ENCODE peak calls at places on chromosome 20, in six cellular contexts. One of them, this sample, is unnamed.

GRCh38 chr20:1813101-1813529 is 82.1 kb upstream of the SIRPA start:
- DNase-seq in GM23248: peak; percentile 93
- DNase-seq in CD8-positive, alpha-beta T cell: no peak
- DNase-seq in uterus: peak; percentile 57
- DNase-seq in spleen: no peak
- DNase-seq in heart right ventricle: peak; percentile 75
- DNase-seq in this sample: no peak

GRCh38 chr20:10131612-10132345 is 86.9 kb upstream of the SNAP25 start:
- DNase-seq in uterus: peak; percentile 25
- DNase-seq in spleen: no peak
- DNase-seq in heart right ventricle: peak; percentile 63
- DNase-seq in GM23248: peak; percentile 69
- DNase-seq in CD8-positive, alpha-beta T cell: no peak
- DNase-seq in this sample: no peak

GRCh38 chr20:63321148-63321831 is 28.3 kb downstream of the COL20A1 start:
- DNase-seq in CD8-positive, alpha-beta T cell: no peak
- DNase-seq in spleen: peak; percentile 72
- DNase-seq in heart right ventricle: peak; percentile 57
- DNase-seq in uterus: no peak
- DNase-seq in GM23248: peak; percentile 77
- DNase-seq in this sample: no peak

GRCh38 chr20:25005220-25005619 is 12.7 kb upstream of the APMAP start:
- DNase-seq in spleen: no peak
- DNase-seq in heart right ventricle: peak; percentile 34
- DNase-seq in CD8-positive, alpha-beta T cell: no peak
- DNase-seq in GM23248: peak; percentile 31
- DNase-seq in uterus: peak; percentile 70
- DNase-seq in this sample: no peak

GRCh38 chr20:32984196-32984595 is 20.0 kb downstream of the SUN5 start:
- DNase-seq in CD8-positive, alpha-beta T cell: no peak
- DNase-seq in spleen: peak; percentile 34
- DNase-seq in GM23248: peak; percentile 18
- DNase-seq in uterus: no peak
- DNase-seq in heart right ventricle: no peak
- DNase-seq in this sample: no peak

GRCh38 chr20:6993526-6993925 is 226.0 kb downstream of the BMP2 start:
- DNase-seq in spleen: no peak
- DNase-seq in heart right ventricle: no peak
- DNase-seq in uterus: no peak
- DNase-seq in GM23248: peak; percentile 17
- DNase-seq in CD8-positive, alpha-beta T cell: no peak
- DNase-seq in this sample: no peak

GRCh38 chr20:2874456-2874855 is 1.2 kb downstream of the PTPRA start:
- DNase-seq in CD8-positive, alpha-beta T cell: no peak
- DNase-seq in heart right ventricle: no peak
- DNase-seq in uterus: no peak
- DNase-seq in GM23248: peak; percentile 51
- DNase-seq in spleen: no peak
- DNase-seq in this sample: no peak

GRCh38 chr20:35953411-35954199 is 697 bp downstream of the SCAND1 start:
- DNase-seq in GM23248: peak; percentile 76
- DNase-seq in spleen: peak; percentile 95
- DNase-seq in CD8-positive, alpha-beta T cell: peak; percentile 76
- DNase-seq in uterus: no peak
- DNase-seq in heart right ventricle: peak; percentile 48
- DNase-seq in this sample: peak; percentile 66

GRCh38 chr20:51419236-51419635 is 123.3 kb downstream of the NFATC2 start:
- DNase-seq in heart right ventricle: no peak
- DNase-seq in uterus: no peak
- DNase-seq in spleen: no peak
- DNase-seq in GM23248: no peak
- DNase-seq in CD8-positive, alpha-beta T cell: no peak
- DNase-seq in this sample: no peak

GRCh38 chr20:48818481-48818987 is 9.3 kb downstream of the PREX1 start:
- DNase-seq in uterus: no peak
- DNase-seq in CD8-positive, alpha-beta T cell: peak; percentile 61
- DNase-seq in GM23248: no peak
- DNase-seq in heart right ventricle: no peak
- DNase-seq in spleen: peak; percentile 86
- DNase-seq in this sample: no peak

GRCh38 chr20:10812738-10813327 is 139.0 kb upstream of the JAG1 start:
- DNase-seq in GM23248: no peak
- DNase-seq in uterus: no peak
- DNase-seq in spleen: no peak
- DNase-seq in heart right ventricle: no peak
- DNase-seq in CD8-positive, alpha-beta T cell: no peak
- DNase-seq in this sample: no peak

GRCh38 chr20:12577213-12577612 is 431.6 kb upstream of the SPTLC3 start:
- DNase-seq in GM23248: no peak
- DNase-seq in uterus: no peak
- DNase-seq in CD8-positive, alpha-beta T cell: no peak
- DNase-seq in heart right ventricle: no peak
- DNase-seq in spleen: no peak
- DNase-seq in this sample: no peak

GRCh38 chr20:48406462-48407235 is 421.1 kb downstream of the PREX1 start:
- DNase-seq in CD8-positive, alpha-beta T cell: no peak
- DNase-seq in spleen: no peak
- DNase-seq in uterus: no peak
- DNase-seq in heart right ventricle: no peak
- DNase-seq in GM23248: no peak
- DNase-seq in this sample: no peak

GRCh38 chr20:21302645-21303060 is 478 bp upstream of the XRN2 start:
- DNase-seq in uterus: no peak
- DNase-seq in CD8-positive, alpha-beta T cell: no peak
- DNase-seq in spleen: no peak
- DNase-seq in heart right ventricle: no peak
- DNase-seq in GM23248: no peak
- DNase-seq in this sample: no peak

DNA sequence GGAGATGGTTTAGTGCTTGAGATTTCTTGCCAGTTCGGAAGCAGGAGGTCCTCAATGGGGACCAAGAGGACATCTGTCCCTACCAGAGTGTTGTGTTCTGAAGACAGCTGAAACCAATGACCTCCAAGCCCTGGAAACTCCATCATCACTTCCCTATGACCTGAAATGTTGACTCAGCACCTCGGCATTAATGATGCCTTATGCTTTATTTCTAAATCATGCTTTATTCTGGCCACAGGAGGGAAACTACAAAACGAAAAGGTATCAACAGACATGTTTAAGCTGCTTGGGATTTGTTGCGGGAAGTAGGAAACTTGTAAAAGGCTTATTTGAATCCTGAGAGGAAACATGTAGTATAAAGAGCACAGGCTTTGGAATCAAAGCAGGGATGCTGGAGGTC is 389.1 kb upstream of the CHD6 start:
- DNase-seq in heart right ventricle: no peak
- DNase-seq in CD8-positive, alpha-beta T cell: no peak
- DNase-seq in spleen: no peak
- DNase-seq in GM23248: no peak
- DNase-seq in uterus: no peak
- DNase-seq in this sample: no peak
- H3K9me3 ChIP-seq in heart right ventricle: peaks cover 11% of the 10 kb centered on the region
- H3K9me3 ChIP-seq in CD8-positive, alpha-beta T cell: no peaks in the 10 kb centered on the region
- H3K9me3 ChIP-seq in spleen: peaks cover 20% of the 10 kb centered on the region
- H3K9me3 ChIP-seq in GM23248: no peaks in the 10 kb centered on the region
- H3K9me3 ChIP-seq in uterus: no peaks in the 10 kb centered on the region
- H3K9me3 ChIP-seq in this sample: no peaks in the 10 kb centered on the region

GRCh38 chr20:42649716-42650115 is 540.0 kb downstream of the PTPRT start:
- DNase-seq in uterus: no peak
- DNase-seq in GM23248: no peak
- DNase-seq in spleen: no peak
- DNase-seq in CD8-positive, alpha-beta T cell: no peak
- DNase-seq in heart right ventricle: no peak
- DNase-seq in this sample: no peak
- H3K9me3 ChIP-seq in uterus: no peaks in the 10 kb centered on the region
- H3K9me3 ChIP-seq in GM23248: no peaks in the 10 kb centered on the region
- H3K9me3 ChIP-seq in spleen: no peaks in the 10 kb centered on the region
- H3K9me3 ChIP-seq in CD8-positive, alpha-beta T cell: no peaks in the 10 kb centered on the region
- H3K9me3 ChIP-seq in heart right ventricle: no peaks in the 10 kb centered on the region
- H3K9me3 ChIP-seq in this sample: no peaks in the 10 kb centered on the region

DNA sequence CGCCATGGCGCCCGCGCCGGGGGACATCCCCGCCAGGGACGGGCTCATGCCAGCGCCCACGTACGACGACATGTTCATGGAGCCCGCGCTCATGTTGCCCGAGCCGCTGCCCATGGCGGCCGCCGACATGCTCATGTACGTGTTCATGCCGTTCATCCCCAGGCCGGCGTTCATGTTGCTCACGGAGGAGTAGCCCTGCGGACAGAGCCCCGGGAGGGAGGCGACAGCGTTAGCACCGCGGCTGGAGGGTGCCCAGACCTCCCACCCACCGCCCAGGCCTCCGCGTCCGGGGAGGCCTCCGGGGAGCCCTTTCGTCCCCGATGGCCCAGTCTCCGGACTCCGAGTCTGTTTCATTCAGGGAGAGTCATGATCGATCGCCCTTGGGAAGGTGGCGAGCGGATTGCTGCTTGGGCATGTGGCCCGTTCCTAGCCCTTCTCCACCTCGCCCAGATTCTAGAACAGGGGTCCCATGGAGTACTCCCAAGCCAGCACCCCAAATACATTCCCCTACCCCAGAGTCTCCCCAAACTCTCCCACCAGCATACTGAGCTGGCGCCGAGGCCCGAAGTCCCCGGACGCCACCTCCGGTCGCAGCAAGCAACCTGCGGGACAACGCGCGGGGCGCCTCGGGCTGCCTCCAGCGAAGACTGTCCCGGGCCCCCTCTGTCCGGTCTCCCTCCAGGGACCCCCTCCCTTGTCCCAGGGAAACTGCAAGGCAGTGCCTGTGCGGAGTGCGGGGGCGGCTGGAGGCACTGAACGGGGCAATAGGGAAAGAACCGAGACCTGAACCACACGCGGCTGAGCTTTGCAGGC is 1.2 kb downstream of the FOXA2 start:
- DNase-seq in GM23248: peak; percentile 17
- DNase-seq in CD8-positive, alpha-beta T cell: no peak
- DNase-seq in uterus: no peak
- DNase-seq in spleen: no peak
- DNase-seq in heart right ventricle: no peak
- DNase-seq in this sample: no peak
- H3K9me3 ChIP-seq in GM23248: no peaks in the 10 kb centered on the region
- H3K9me3 ChIP-seq in CD8-positive, alpha-beta T cell: no peaks in the 10 kb centered on the region
- H3K9me3 ChIP-seq in uterus: no peaks in the 10 kb centered on the region
- H3K9me3 ChIP-seq in spleen: peaks cover 3% of the 10 kb centered on the region
- H3K9me3 ChIP-seq in heart right ventricle: no peaks in the 10 kb centered on the region
- H3K9me3 ChIP-seq in this sample: no peaks in the 10 kb centered on the region

GRCh38 chr20:62104234-62104789 is 18.0 kb upstream of the LSM14B start:
- DNase-seq in CD8-positive, alpha-beta T cell: no peak
- DNase-seq in GM23248: no peak
- DNase-seq in uterus: no peak
- DNase-seq in spleen: no peak
- DNase-seq in heart right ventricle: no peak
- DNase-seq in this sample: no peak
- H3K9me3 ChIP-seq in CD8-positive, alpha-beta T cell: peaks cover 31% of the 10 kb centered on the region
- H3K9me3 ChIP-seq in GM23248: no peaks in the 10 kb centered on the region
- H3K9me3 ChIP-seq in uterus: no peaks in the 10 kb centered on the region
- H3K9me3 ChIP-seq in spleen: peaks cover 95% of the 10 kb centered on the region
- H3K9me3 ChIP-seq in heart right ventricle: peaks cover 69% of the 10 kb centered on the region
- H3K9me3 ChIP-seq in this sample: no peaks in the 10 kb centered on the region

DNA sequence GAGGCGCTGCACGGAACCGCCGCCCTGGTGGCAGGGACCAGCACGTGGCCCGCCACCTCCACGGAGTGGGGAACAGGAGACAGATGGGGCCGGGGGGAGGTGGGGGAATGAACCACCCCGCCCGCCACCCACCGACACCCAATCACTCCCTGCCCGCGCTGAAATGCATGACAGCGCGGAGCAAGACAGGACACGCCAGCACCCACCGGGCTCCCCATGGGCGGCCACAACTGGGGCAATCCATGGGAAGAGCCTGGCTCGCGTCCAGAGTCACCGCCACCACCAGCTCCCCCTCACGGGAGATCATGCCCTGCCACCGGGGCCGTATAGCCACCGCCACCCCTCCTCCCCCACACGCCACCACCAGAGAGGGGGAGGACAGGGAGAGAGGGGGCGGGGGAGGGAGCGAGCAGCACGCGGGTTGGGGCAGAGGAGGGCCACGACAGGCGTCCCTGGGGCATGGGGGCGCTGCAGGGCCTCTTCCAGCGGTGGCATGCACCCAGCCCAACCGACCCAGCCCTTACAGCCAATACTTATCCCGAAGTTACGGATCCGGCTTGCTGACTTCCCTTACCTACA is 744.3 kb upstream of the DEFB115 start:
- DNase-seq in uterus: no peak
- DNase-seq in heart right ventricle: no peak
- DNase-seq in GM23248: no peak
- DNase-seq in CD8-positive, alpha-beta T cell: no peak
- DNase-seq in spleen: no peak
- DNase-seq in this sample: no peak
- H3K9me3 ChIP-seq in uterus: no peaks in the 10 kb centered on the region
- H3K9me3 ChIP-seq in heart right ventricle: peaks cover 47% of the 10 kb centered on the region
- H3K9me3 ChIP-seq in GM23248: no peaks in the 10 kb centered on the region
- H3K9me3 ChIP-seq in CD8-positive, alpha-beta T cell: no peaks in the 10 kb centered on the region
- H3K9me3 ChIP-seq in spleen: peaks cover 41% of the 10 kb centered on the region
- H3K9me3 ChIP-seq in this sample: no peaks in the 10 kb centered on the region

GRCh38 chr20:15546624-15547023 is 1026.6 kb downstream of the KIF16B start:
- DNase-seq in spleen: no peak
- DNase-seq in GM23248: no peak
- DNase-seq in CD8-positive, alpha-beta T cell: no peak
- DNase-seq in uterus: no peak
- DNase-seq in heart right ventricle: no peak
- DNase-seq in this sample: no peak
- H3K9me3 ChIP-seq in spleen: peaks cover 15% of the 10 kb centered on the region
- H3K9me3 ChIP-seq in GM23248: no peaks in the 10 kb centered on the region
- H3K9me3 ChIP-seq in CD8-positive, alpha-beta T cell: no peaks in the 10 kb centered on the region
- H3K9me3 ChIP-seq in uterus: no peaks in the 10 kb centered on the region
- H3K9me3 ChIP-seq in heart right ventricle: peaks cover 4% of the 10 kb centered on the region
- H3K9me3 ChIP-seq in this sample: no peaks in the 10 kb centered on the region

GRCh38 chr20:46954490-46955038 is 59.9 kb downstream of the EYA2 start:
- DNase-seq in uterus: no peak
- DNase-seq in CD8-positive, alpha-beta T cell: no peak
- DNase-seq in heart right ventricle: no peak
- DNase-seq in GM23248: peak; percentile 90
- DNase-seq in spleen: peak; percentile 5
- DNase-seq in this sample: no peak
- H3K9me3 ChIP-seq in uterus: no peaks in the 10 kb centered on the region
- H3K9me3 ChIP-seq in CD8-positive, alpha-beta T cell: no peaks in the 10 kb centered on the region
- H3K9me3 ChIP-seq in heart right ventricle: peaks cover 12% of the 10 kb centered on the region
- H3K9me3 ChIP-seq in GM23248: no peaks in the 10 kb centered on the region
- H3K9me3 ChIP-seq in spleen: peaks cover 15% of the 10 kb centered on the region
- H3K9me3 ChIP-seq in this sample: no peaks in the 10 kb centered on the region